ENCODE peak calls at places on chromosomes 13 and 19, in nine cellular contexts. One of them, this sample, is unnamed.

GRCh38 chr13:49190901-49191300 is 29.2 kb upstream of the MLNR start:
- DNase-seq in astrocyte: no peak
- DNase-seq in CD4-positive, alpha-beta memory T cell: no peak
- DNase-seq in IMR-90: no peak
- DNase-seq in sigmoid colon: no peak
- DNase-seq in aorta: no peak
- DNase-seq in CD8-positive, alpha-beta memory T cell: no peak
- DNase-seq in lung: no peak
- DNase-seq in transverse colon: no peak
- DNase-seq in this sample: no peak

GRCh38 chr13:43815204-43815603 is 28.4 kb upstream of the ENOX1 start:
- DNase-seq in astrocyte: peak; percentile 95
- DNase-seq in CD4-positive, alpha-beta memory T cell: no peak
- DNase-seq in IMR-90: peak; percentile 88
- DNase-seq in sigmoid colon: no peak
- DNase-seq in aorta: no peak
- DNase-seq in CD8-positive, alpha-beta memory T cell: no peak
- DNase-seq in lung: no peak
- DNase-seq in transverse colon: no peak
- DNase-seq in this sample: no peak

GRCh38 chr19:873084-874019 is 13.9 kb downstream of the CFD start:
- DNase-seq in astrocyte: peak; percentile 38
- DNase-seq in CD4-positive, alpha-beta memory T cell: peak; percentile 90
- DNase-seq in IMR-90: peak; percentile 31
- DNase-seq in sigmoid colon: no peak
- DNase-seq in aorta: no peak
- DNase-seq in CD8-positive, alpha-beta memory T cell: peak; percentile 80
- DNase-seq in lung: peak; percentile 70
- DNase-seq in transverse colon: peak; percentile 65
- DNase-seq in this sample: no peak

GRCh38 chr13:45362939-45363338 is 22.0 kb upstream of the TPT1 start:
- DNase-seq in astrocyte: no peak
- DNase-seq in CD4-positive, alpha-beta memory T cell: no peak
- DNase-seq in IMR-90: no peak
- DNase-seq in sigmoid colon: no peak
- DNase-seq in aorta: no peak
- DNase-seq in CD8-positive, alpha-beta memory T cell: no peak
- DNase-seq in lung: no peak
- DNase-seq in transverse colon: no peak
- DNase-seq in this sample: no peak

GRCh38 chr19:3357362-3357730 is 9.0 kb upstream of the NFIC start:
- DNase-seq in astrocyte: no peak
- DNase-seq in CD4-positive, alpha-beta memory T cell: peak; percentile 20
- DNase-seq in IMR-90: no peak
- DNase-seq in sigmoid colon: no peak
- DNase-seq in aorta: no peak
- DNase-seq in CD8-positive, alpha-beta memory T cell: peak; percentile 55
- DNase-seq in lung: no peak
- DNase-seq in transverse colon: no peak
- DNase-seq in this sample: no peak

GRCh38 chr13:94210826-94211225 is 268.7 kb downstream of the DCT start:
- DNase-seq in astrocyte: no peak
- DNase-seq in CD4-positive, alpha-beta memory T cell: no peak
- DNase-seq in IMR-90: no peak
- DNase-seq in sigmoid colon: no peak
- DNase-seq in aorta: no peak
- DNase-seq in CD8-positive, alpha-beta memory T cell: no peak
- DNase-seq in lung: no peak
- DNase-seq in transverse colon: no peak
- DNase-seq in this sample: no peak

GRCh38 chr19:3285647-3286176 is 61.3 kb downstream of the CELF5 start:
- DNase-seq in astrocyte: no peak
- DNase-seq in CD4-positive, alpha-beta memory T cell: peak; percentile 21
- DNase-seq in IMR-90: no peak
- DNase-seq in sigmoid colon: no peak
- DNase-seq in aorta: no peak
- DNase-seq in CD8-positive, alpha-beta memory T cell: peak; percentile 57
- DNase-seq in lung: no peak
- DNase-seq in transverse colon: no peak
- DNase-seq in this sample: no peak

GRCh38 chr19:34364462-34364829 is 550 bp upstream of the GPI start:
- DNase-seq in astrocyte: no peak
- DNase-seq in CD4-positive, alpha-beta memory T cell: no peak
- DNase-seq in IMR-90: no peak
- DNase-seq in sigmoid colon: no peak
- DNase-seq in aorta: no peak
- DNase-seq in CD8-positive, alpha-beta memory T cell: no peak
- DNase-seq in lung: no peak
- DNase-seq in transverse colon: no peak
- DNase-seq in this sample: no peak

GRCh38 chr19:326851-327250 is 17.7 kb downstream of the MIER2 start:
- DNase-seq in astrocyte: no peak
- DNase-seq in CD4-positive, alpha-beta memory T cell: no peak
- DNase-seq in IMR-90: no peak
- DNase-seq in sigmoid colon: peak; percentile 33
- DNase-seq in aorta: no peak
- DNase-seq in CD8-positive, alpha-beta memory T cell: no peak
- DNase-seq in lung: no peak
- DNase-seq in transverse colon: no peak
- DNase-seq in this sample: no peak

GRCh38 chr19:4555657-4556561 is 3.6 kb downstream of the SEMA6B start:
- DNase-seq in astrocyte: no peak
- DNase-seq in CD4-positive, alpha-beta memory T cell: no peak
- DNase-seq in IMR-90: no peak
- DNase-seq in sigmoid colon: no peak
- DNase-seq in aorta: no peak
- DNase-seq in CD8-positive, alpha-beta memory T cell: no peak
- DNase-seq in lung: no peak
- DNase-seq in transverse colon: peak; percentile 46
- DNase-seq in this sample: no peak

GRCh38 chr19:50325310-50326100 is 3.7 kb downstream of the KCNC3 start:
- DNase-seq in astrocyte: no peak
- DNase-seq in CD4-positive, alpha-beta memory T cell: peak; percentile 72
- DNase-seq in IMR-90: peak; percentile 13
- DNase-seq in sigmoid colon: no peak
- DNase-seq in aorta: peak; percentile 70
- DNase-seq in CD8-positive, alpha-beta memory T cell: peak; percentile 53
- DNase-seq in lung: peak; percentile 71
- DNase-seq in transverse colon: peak; percentile 62
- DNase-seq in this sample: no peak

GRCh38 chr13:36745436-36745835 is 71.6 kb downstream of the SERTM1 start:
- DNase-seq in astrocyte: peak; percentile 51
- DNase-seq in CD4-positive, alpha-beta memory T cell: no peak
- DNase-seq in IMR-90: no peak
- DNase-seq in sigmoid colon: no peak
- DNase-seq in aorta: no peak
- DNase-seq in CD8-positive, alpha-beta memory T cell: no peak
- DNase-seq in lung: no peak
- DNase-seq in transverse colon: no peak
- DNase-seq in this sample: no peak

GRCh38 chr13:46097015-46097414 is 7.8 kb downstream of the CPB2 start:
- DNase-seq in astrocyte: no peak
- DNase-seq in CD4-positive, alpha-beta memory T cell: no peak
- DNase-seq in IMR-90: no peak
- DNase-seq in sigmoid colon: no peak
- DNase-seq in aorta: no peak
- DNase-seq in CD8-positive, alpha-beta memory T cell: no peak
- DNase-seq in lung: no peak
- DNase-seq in transverse colon: no peak
- DNase-seq in this sample: no peak

GRCh38 chr19:13847033-13847899 is 29.7 kb upstream of the NANOS3 start:
- DNase-seq in astrocyte: peak; percentile 82
- DNase-seq in CD4-positive, alpha-beta memory T cell: peak; percentile 90
- DNase-seq in IMR-90: peak; percentile 91
- DNase-seq in sigmoid colon: peak; percentile 98
- DNase-seq in aorta: peak; percentile 97
- DNase-seq in CD8-positive, alpha-beta memory T cell: peak; percentile 91
- DNase-seq in lung: peak; percentile 89
- DNase-seq in transverse colon: peak; percentile 93
- DNase-seq in this sample: peak; percentile 88

GRCh38 chr13:50208826-50209335 is 193.6 kb downstream of the KCNRG start:
- DNase-seq in astrocyte: peak; percentile 91
- DNase-seq in CD4-positive, alpha-beta memory T cell: no peak
- DNase-seq in IMR-90: peak; percentile 76
- DNase-seq in sigmoid colon: peak; percentile 72
- DNase-seq in aorta: peak; percentile 70
- DNase-seq in CD8-positive, alpha-beta memory T cell: no peak
- DNase-seq in lung: peak; percentile 56
- DNase-seq in transverse colon: peak; percentile 21
- DNase-seq in this sample: no peak

GRCh38 chr19:44723952-44724319 is 24.6 kb upstream of the BCL3 start:
- DNase-seq in astrocyte: peak; percentile 39
- DNase-seq in CD4-positive, alpha-beta memory T cell: peak; percentile 74
- DNase-seq in IMR-90: peak; percentile 73
- DNase-seq in sigmoid colon: peak; percentile 92
- DNase-seq in aorta: peak; percentile 88
- DNase-seq in CD8-positive, alpha-beta memory T cell: peak; percentile 67
- DNase-seq in lung: peak; percentile 87
- DNase-seq in transverse colon: peak; percentile 90
- DNase-seq in this sample: peak; percentile 80

GRCh38 chr13:80362488-80362887 is 21.6 kb upstream of the SPRY2 start:
- DNase-seq in astrocyte: no peak
- DNase-seq in CD4-positive, alpha-beta memory T cell: no peak
- DNase-seq in IMR-90: no peak
- DNase-seq in sigmoid colon: no peak
- DNase-seq in aorta: no peak
- DNase-seq in CD8-positive, alpha-beta memory T cell: no peak
- DNase-seq in lung: no peak
- DNase-seq in transverse colon: no peak
- DNase-seq in this sample: no peak
- H3K27ac ChIP-seq in astrocyte: no peak overlapping the region
- H3K27ac ChIP-seq in CD4-positive, alpha-beta memory T cell: no peak overlapping the region
- H3K27ac ChIP-seq in IMR-90: no peak overlapping the region
- H3K27ac ChIP-seq in sigmoid colon: no peak overlapping the region
- H3K27ac ChIP-seq in aorta: no peak overlapping the region
- H3K27ac ChIP-seq in CD8-positive, alpha-beta memory T cell: no peak overlapping the region
- H3K27ac ChIP-seq in lung: no peak overlapping the region
- H3K27ac ChIP-seq in transverse colon: peak overlapping the region; percentile 38
- H3K27ac ChIP-seq in this sample: peak overlapping the region; percentile 1

DNA sequence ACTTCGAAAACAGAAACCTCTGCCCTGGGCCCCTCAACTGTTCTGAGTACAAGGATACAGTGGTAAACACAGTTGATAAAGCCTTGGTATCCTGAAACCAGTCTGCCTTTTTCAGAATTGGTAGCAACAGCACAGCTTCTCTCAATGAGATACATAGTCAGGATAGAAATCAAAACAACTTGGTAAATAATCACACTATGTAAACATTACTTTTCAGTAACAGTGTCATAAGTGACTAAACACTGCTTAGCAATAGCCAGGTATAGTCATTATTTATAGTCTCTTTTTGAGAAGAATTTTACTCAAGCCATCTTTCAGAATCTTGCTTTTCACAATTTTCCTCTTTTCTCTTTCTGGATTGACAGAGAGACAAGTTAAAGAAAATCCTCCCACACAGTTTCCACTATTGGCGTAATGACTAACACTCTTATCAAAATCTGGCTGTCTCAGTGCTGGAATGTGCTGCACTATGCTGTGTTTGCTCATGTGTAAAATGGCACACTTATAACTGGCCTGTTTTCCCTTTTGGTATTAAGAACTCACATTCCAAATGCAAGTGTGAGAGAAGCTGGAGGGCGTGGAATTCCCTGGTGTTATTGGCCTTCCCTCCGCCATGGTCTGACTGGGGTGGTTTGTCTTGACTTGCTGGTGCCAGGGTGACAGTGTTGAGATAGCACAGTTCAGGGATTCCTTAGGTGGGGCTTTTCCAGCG is 368.8 kb downstream of the TDRD3 start:
- DNase-seq in astrocyte: peak; percentile 83
- DNase-seq in CD4-positive, alpha-beta memory T cell: no peak
- DNase-seq in IMR-90: no peak
- DNase-seq in sigmoid colon: no peak
- DNase-seq in aorta: no peak
- DNase-seq in CD8-positive, alpha-beta memory T cell: no peak
- DNase-seq in lung: peak; percentile 29
- DNase-seq in transverse colon: no peak
- DNase-seq in this sample: no peak
- H3K36me3 ChIP-seq in astrocyte: no peaks in the 10 kb centered on the region
- H3K36me3 ChIP-seq in CD4-positive, alpha-beta memory T cell: no peaks in the 10 kb centered on the region
- H3K36me3 ChIP-seq in IMR-90: no peaks in the 10 kb centered on the region
- H3K36me3 ChIP-seq in sigmoid colon: no peaks in the 10 kb centered on the region
- H3K36me3 ChIP-seq in aorta: no peaks in the 10 kb centered on the region
- H3K36me3 ChIP-seq in CD8-positive, alpha-beta memory T cell: no peaks in the 10 kb centered on the region
- H3K36me3 ChIP-seq in lung: no peaks in the 10 kb centered on the region
- H3K36me3 ChIP-seq in transverse colon: no peaks in the 10 kb centered on the region
- H3K36me3 ChIP-seq in this sample: no peaks in the 10 kb centered on the region

DNA sequence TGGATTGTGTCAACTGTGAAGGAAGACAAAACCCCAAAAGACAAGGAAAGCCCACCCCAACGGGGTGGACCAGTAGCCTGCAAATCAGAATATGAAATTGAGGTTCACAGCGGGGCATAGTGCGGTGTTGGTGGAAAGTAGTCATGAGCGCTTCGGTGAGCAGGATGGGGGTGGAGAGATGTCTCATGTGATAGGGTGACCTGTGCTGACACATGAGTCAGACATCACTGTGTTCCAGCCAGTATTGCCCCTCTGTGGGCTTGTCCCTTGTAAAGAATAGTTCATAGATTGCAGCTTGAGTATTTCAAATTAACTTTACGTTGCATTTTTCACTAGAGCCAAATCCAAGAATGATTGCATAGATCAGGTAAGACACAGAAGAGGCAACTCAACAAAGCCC is 7.3 kb downstream of the ZNF69 start:
- DNase-seq in astrocyte: no peak
- DNase-seq in CD4-positive, alpha-beta memory T cell: no peak
- DNase-seq in IMR-90: no peak
- DNase-seq in sigmoid colon: no peak
- DNase-seq in aorta: no peak
- DNase-seq in CD8-positive, alpha-beta memory T cell: no peak
- DNase-seq in lung: no peak
- DNase-seq in transverse colon: no peak
- DNase-seq in this sample: no peak
- H3K4me3 ChIP-seq in astrocyte: no peak overlapping the region
- H3K4me3 ChIP-seq in CD4-positive, alpha-beta memory T cell: no peak overlapping the region
- H3K4me3 ChIP-seq in IMR-90: no peak overlapping the region
- H3K4me3 ChIP-seq in sigmoid colon: no peak overlapping the region
- H3K4me3 ChIP-seq in aorta: no peak overlapping the region
- H3K4me3 ChIP-seq in CD8-positive, alpha-beta memory T cell: no peak overlapping the region
- H3K4me3 ChIP-seq in lung: no peak overlapping the region
- H3K4me3 ChIP-seq in transverse colon: no peak overlapping the region
- H3K4me3 ChIP-seq in this sample: no peak overlapping the region

DNA sequence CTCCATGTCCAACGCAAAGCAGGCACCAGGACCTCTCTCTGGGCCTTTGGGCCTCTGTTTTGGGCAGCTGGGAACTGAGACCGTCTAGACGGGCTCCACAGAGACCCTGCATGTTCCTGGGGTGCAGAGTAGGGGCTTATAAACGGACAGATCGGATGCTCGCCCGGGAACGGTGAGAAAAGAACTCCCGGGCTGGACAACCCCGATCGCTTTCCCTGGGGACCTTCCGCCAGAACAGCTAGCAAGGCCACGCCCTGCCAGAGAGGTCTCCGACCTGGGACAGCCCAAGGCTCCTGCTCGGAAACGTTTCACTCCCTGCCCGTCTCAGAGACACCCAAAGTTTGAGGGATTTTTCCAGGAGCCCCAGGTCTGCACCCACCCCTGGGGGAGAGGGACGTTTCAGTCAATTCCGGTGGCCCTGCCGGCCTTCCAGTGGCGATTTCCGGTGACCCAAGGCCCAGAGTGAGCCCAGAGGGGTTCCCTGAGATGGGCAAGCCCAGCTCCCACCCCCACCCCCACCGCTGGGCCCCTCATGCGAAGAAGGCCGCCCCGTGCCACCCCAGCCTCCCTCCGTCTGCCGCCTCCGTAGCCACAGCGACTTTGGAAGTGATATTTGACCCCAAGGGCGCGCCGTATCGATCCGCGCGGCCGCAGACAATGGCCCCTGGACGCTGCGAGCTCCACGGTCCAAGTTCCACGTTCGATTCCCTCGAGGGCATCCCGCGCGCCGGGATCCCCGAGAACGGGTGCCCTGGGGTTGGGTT is 1.7 kb downstream of the NR2F6 start:
- DNase-seq in astrocyte: no peak
- DNase-seq in CD4-positive, alpha-beta memory T cell: no peak
- DNase-seq in IMR-90: peak; percentile 20
- DNase-seq in sigmoid colon: no peak
- DNase-seq in aorta: peak; percentile 78
- DNase-seq in CD8-positive, alpha-beta memory T cell: no peak
- DNase-seq in lung: no peak
- DNase-seq in transverse colon: peak; percentile 70
- DNase-seq in this sample: peak; percentile 59
- H3K27ac ChIP-seq in astrocyte: no peak overlapping the region
- H3K27ac ChIP-seq in CD4-positive, alpha-beta memory T cell: no peak overlapping the region
- H3K27ac ChIP-seq in IMR-90: peak overlapping the region; percentile 69
- H3K27ac ChIP-seq in sigmoid colon: peak overlapping the region; percentile 84
- H3K27ac ChIP-seq in aorta: peak overlapping the region; percentile 0
- H3K27ac ChIP-seq in CD8-positive, alpha-beta memory T cell: peak overlapping the region; percentile 70
- H3K27ac ChIP-seq in lung: peak overlapping the region; percentile 59
- H3K27ac ChIP-seq in transverse colon: peak overlapping the region; percentile 89
- H3K27ac ChIP-seq in this sample: peak overlapping the region; percentile 43